ENCODE peak calls at places on chromosomes 2 and 18, in six cellular contexts. A is naive thymus-derived CD4-positive, alpha-beta T cell; F is adrenal gland; K is neural progenitor cell; I is Panc1; O is heart left ventricle. D is an unnamed sample. For H3K4me1, the result is how much of the 10 kb centered on the place peaks cover.

GRCh38 chr2:27320958-27321543 is 1.8 kb downstream of the MPV17 start:
- DNase-seq in F (peak), I (peak), O (peak), K (peak), A (no peak), D (no peak)

GRCh38 chr2:240670402-240670801 is 12.3 kb downstream of the AQP12B start:
- DNase-seq in I (no peak), K (no peak), O (no peak), A (no peak), F (no peak), D (no peak)

GRCh38 chr2:218286570-218287459 is 5.5 kb downstream of the TMBIM1 start:
- DNase-seq in A (peak), K (peak), F (peak), O (peak), I (peak), D (no peak)

GRCh38 chr2:46010223-46010924 is 286.8 kb upstream of the EPAS1 start:
- DNase-seq in O (no peak), I (no peak), F (no peak), K (no peak), A (no peak), D (no peak)

GRCh38 chr18:37425182-37425581 is 140.4 kb downstream of the CELF4 start:
- DNase-seq in I (no peak), O (no peak), A (no peak), K (no peak), F (no peak), D (no peak)

GRCh38 chr2:111042772-111043771 is 77.6 kb upstream of the BCL2L11 start:
- DNase-seq in O (no peak), A (no peak), F (no peak), I (no peak), K (no peak), D (no peak)

GRCh38 chr18:13612111-13612997 is 114.0 kb downstream of the FAM210A start:
- DNase-seq in K (no peak), F (no peak), A (peak), O (no peak), I (no peak), D (no peak)

GRCh38 chr2:20221169-20221938 is 3.6 kb downstream of the SDC1 start:
- DNase-seq in I (no peak), F (no peak), A (no peak), K (no peak), O (no peak), D (no peak)

GRCh38 chr2:202109737-202110184 is 36.7 kb downstream of the KIAA2012 start:
- DNase-seq in O (peak), K (peak), I (no peak), A (no peak), F (no peak), D (no peak)

GRCh38 chr18:47721876-47722275 is 208.6 kb downstream of the SMAD2 start:
- DNase-seq in O (no peak), I (no peak), A (no peak), K (no peak), F (no peak), D (no peak)

GRCh38 chr2:213455316-213456008 is 171.2 kb downstream of the SPAG16 start:
- DNase-seq in A (no peak), I (no peak), K (no peak), O (no peak), F (no peak), D (no peak)

GRCh38 chr2:240153418-240153817 is 13.0 kb upstream of the OTOS start:
- DNase-seq in O (no peak), I (no peak), A (no peak), K (no peak), F (no peak), D (no peak)

GRCh38 chr2:232336956-232337700 is 41.4 kb upstream of the ALPP start:
- DNase-seq in I (no peak), O (no peak), A (no peak), K (no peak), F (no peak), D (no peak)

GRCh38 chr2:30958571-30959220 is 151.4 kb upstream of the CAPN13 start:
- DNase-seq in K (peak), F (no peak), O (no peak), A (no peak), I (no peak), D (no peak)

GRCh38 chr2:8260213-8260612 is 421.6 kb upstream of the ID2 start:
- DNase-seq in O (no peak), K (no peak), A (no peak), F (no peak), I (no peak), D (no peak)

GRCh38 chr2:192544371-192544955 is 349.7 kb upstream of the TMEFF2 start:
- DNase-seq in I (no peak), O (no peak), K (no peak), A (no peak), F (no peak), D (no peak)

GRCh38 chr2:99602475-99602874 is 112.7 kb upstream of the REV1 start:
- DNase-seq in F (no peak), I (no peak), K (no peak), O (no peak), A (no peak), D (no peak)

GRCh38 chr2:230913406-230913805 is 11.6 kb downstream of the GPR55 start:
- DNase-seq in A (no peak), I (no peak), K (peak), F (no peak), O (no peak), D (no peak)

GRCh38 chr2:86066007-86066578 is 39.6 kb downstream of the POLR1A start:
- DNase-seq in I (no peak), O (no peak), F (no peak), A (no peak), K (no peak), D (no peak)

GRCh38 chr2:216713691-216714411 is 18.5 kb upstream of the IGFBP5 start:
- DNase-seq in A (no peak), O (peak), F (no peak), K (no peak), I (no peak), D (no peak)

GRCh38 chr2:14942991-14943390 is 310.5 kb downstream of the LRATD1 start:
- DNase-seq in O (no peak), I (no peak), K (no peak), F (no peak), A (no peak), D (no peak)

GRCh38 chr2:95295376-95295775 is 1.8 kb upstream of the KCNIP3 start:
- DNase-seq in K (no peak), F (no peak), A (no peak), I (no peak), O (no peak), D (no peak)

GRCh38 chr2:156065912-156066311 is 266.6 kb downstream of the NR4A2 start:
- DNase-seq in F (no peak), K (no peak), O (no peak), A (no peak), I (no peak), D (peak)

GRCh38 chr2:175805442-175806114 is 196.5 kb downstream of the LNPK start:
- DNase-seq in O (no peak), F (no peak), K (no peak), A (no peak), I (no peak), D (no peak)

GRCh38 chr2:19835818-19836281 is 65.9 kb downstream of the TTC32 start:
- DNase-seq in O (peak), K (no peak), A (no peak), F (no peak), I (no peak), D (no peak)

GRCh38 chr2:23722255-23722654 is 204.7 kb downstream of the ATAD2B start:
- DNase-seq in O (no peak), I (no peak), K (no peak), A (no peak), F (no peak), D (no peak)

GRCh38 chr2:113064898-113065297 is 2.9 kb upstream of the IL1F10 start:
- DNase-seq in K (no peak), I (no peak), F (no peak), A (no peak), O (no peak), D (no peak)

GRCh38 chr2:47810850-47811249 is 27.9 kb downstream of the MSH6 start:
- DNase-seq in K (no peak), F (no peak), I (no peak), A (no peak), O (no peak), D (no peak)

GRCh38 chr2:240635116-240635997 is 10.1 kb downstream of the GPR35 start:
- DNase-seq in O (peak), K (no peak), I (no peak), F (no peak), A (no peak), D (no peak)

GRCh38 chr18:27959101-27959500 is 217.8 kb downstream of the CDH2 start:
- DNase-seq in K (no peak), I (no peak), O (no peak), F (no peak), A (no peak), D (no peak)

GRCh38 chr18:61851940-61852451 is 40.8 kb downstream of the RNF152 start:
- DNase-seq in F (no peak), K (no peak), I (no peak), O (no peak), A (no peak), D (no peak)

GRCh38 chr2:72815655-72816268 is 10.1 kb downstream of the EXOC6B start:
- DNase-seq in A (no peak), I (no peak), K (peak), F (no peak), O (no peak), D (no peak)

GRCh38 chr2:6506311-6507258 is 359.1 kb downstream of the CMPK2 start:
- DNase-seq in K (no peak), A (no peak), I (no peak), O (no peak), F (no peak), D (no peak)

GRCh38 chr2:108222261-108222660 is 17.5 kb upstream of the SULT1C3 start:
- DNase-seq in I (no peak), K (no peak), F (no peak), A (no peak), O (no peak), D (no peak)
- H3K27ac ChIP-seq in I (no peak), K (no peak), F (no peak), A (no peak), O (no peak), D (no peak)

GRCh38 chr18:9017170-9017899 is 85.2 kb upstream of the NDUFV2 start:
- DNase-seq in O (peak), K (peak), I (peak), F (peak), A (no peak), D (peak)

GRCh38 chr18:9017900-9018217 is 84.6 kb upstream of the NDUFV2 start:
- DNase-seq in I (no peak), K (no peak), A (no peak), F (no peak), O (no peak), D (no peak)

GRCh38 chr18:9019135-9019534 is 83.4 kb upstream of the NDUFV2 start:
- DNase-seq in K (no peak), O (no peak), I (no peak), A (no peak), F (no peak), D (no peak)

GRCh38 chr18:9015689-9016088 is 86.8 kb upstream of the NDUFV2 start:
- DNase-seq in O (no peak), I (no peak), K (no peak), A (no peak), F (no peak), D (no peak)

DNA sequence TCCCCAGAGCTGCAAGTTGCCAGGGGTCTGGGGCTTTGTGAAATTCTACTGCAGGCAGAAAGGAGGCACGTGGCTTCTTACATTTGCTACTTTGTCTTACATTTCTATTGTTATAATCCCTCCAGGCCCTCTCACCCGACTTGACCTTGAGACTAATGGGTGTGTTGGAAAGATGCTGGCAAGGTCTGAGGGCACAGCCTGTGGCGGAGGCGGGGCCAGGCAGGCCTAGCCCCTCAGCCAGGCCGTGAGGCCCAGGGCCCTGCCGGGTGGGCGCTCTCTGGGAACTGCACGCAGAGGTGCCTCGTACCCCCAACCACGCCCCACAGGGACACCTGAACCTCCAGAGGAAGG is 85.7 kb upstream of the NDUFV2 start:
- DNase-seq in F (no peak), A (no peak), O (no peak), I (no peak), K (no peak), D (peak)
- H3K4me3 ChIP-seq in F (peak), A (no peak), O (peak), I (peak), K (no peak), D (no peak)

GRCh38 chr2:38583994-38584393 is 18.7 kb downstream of the HNRNPLL start:
- DNase-seq in K (no peak), I (no peak), A (no peak), F (no peak), O (no peak), D (no peak)
- H3K4me1 ChIP-seq in K (under half), I (under half), A (under half), F (under half), O (under half), D (under half)

GRCh38 chr2:219440388-219441256 is 6.0 kb downstream of the SPEG start:
- DNase-seq in K (no peak), F (no peak), O (peak), A (no peak), I (no peak), D (no peak)
- H3K27ac ChIP-seq in K (no peak), F (no peak), O (peak), A (no peak), I (no peak), D (no peak)

D was measured in iPS DF 6.9.